ENCODE peak calls at places on chromosomes 1 and 21, in ten cellular contexts. R is NCI-H510A treated with DMSO at 0.1 percent for 48 hours; Y is breast epithelium; E is NCI-H460; K is stimulated activated CD8-positive, alpha-beta memory T cell treated with anti-CD3 and anti-CD28 coated beads, Interleukin-4, amount 100 ng/mL, for 4 hours; C is GM12892; W is head of caudate nucleus; G is astrocyte of the spinal cord; U is stimulated activated CD4-positive, alpha-beta T cell treated with anti-CD3 and anti-CD28 coated beads, TNF-alpha, amount 100 ng/mL, for 48 hours; V is M059J. H is an unnamed sample.

GRCh38 chr1:189500777-189501176 is 976.9 kb downstream of the BRINP3 start:
- DNase-seq in R (no peak), Y (no peak), E (no peak), K (no peak), C (no peak), W (no peak), G (peak; percentile 21), U (no peak), V (peak; percentile 1), H (no peak)

GRCh38 chr1:221740260-221740830 is 1.5 kb downstream of the DUSP10 start:
- DNase-seq in R (peak; percentile 54), Y (no peak), E (no peak), K (no peak), C (no peak), W (no peak), G (no peak), U (no peak), V (peak; percentile 27), H (no peak)

GRCh38 chr1:16206547-16207317 is 5.7 kb downstream of the ARHGEF19 start:
- DNase-seq in R (peak; percentile 99), Y (peak; percentile 97), E (peak; percentile 96), K (peak; percentile 71), C (peak; percentile 77), W (peak; percentile 88), G (peak; percentile 99), U (peak; percentile 88), V (peak; percentile 94), H (peak; percentile 99)

GRCh38 chr21:35738342-35738961 is 321.9 kb downstream of the SETD4 start:
- DNase-seq in R (no peak), Y (no peak), E (no peak), K (no peak), C (no peak), W (no peak), G (peak; percentile 85), U (no peak), V (peak; percentile 82), H (no peak)

GRCh38 chr1:81670286-81670685 is 130.4 kb upstream of the ADGRL2 start:
- DNase-seq in R (no peak), Y (no peak), E (peak; percentile 26), K (no peak), C (no peak), W (peak; percentile 30), G (peak; percentile 95), U (no peak), V (peak; percentile 96), H (peak; percentile 62)

GRCh38 chr1:71240656-71241055 is 159.8 kb upstream of the ZRANB2 start:
- DNase-seq in R (no peak), Y (no peak), E (no peak), K (no peak), C (no peak), W (no peak), G (no peak), U (no peak), V (no peak), H (no peak)

GRCh38 chr1:56149761-56150160 is 429.6 kb downstream of the PLPP3 start:
- DNase-seq in R (no peak), Y (no peak), E (no peak), K (no peak), C (no peak), W (no peak), G (no peak), U (no peak), V (no peak), H (no peak)

GRCh38 chr21:43906585-43907370 is 41.8 kb downstream of the AGPAT3 start:
- DNase-seq in R (no peak), Y (no peak), E (no peak), K (no peak), C (no peak), W (no peak), G (no peak), U (no peak), V (no peak), H (peak; percentile 72)

GRCh38 chr1:48003741-48004503 is 6.7 kb upstream of the TRABD2B start:
- DNase-seq in R (peak; percentile 16), Y (no peak), E (no peak), K (no peak), C (no peak), W (no peak), G (no peak), U (no peak), V (no peak), H (no peak)

GRCh38 chr1:157925419-157926166 is 67.9 kb upstream of the KIRREL1 start:
- DNase-seq in R (no peak), Y (no peak), E (no peak), K (no peak), C (no peak), W (no peak), G (no peak), U (no peak), V (no peak), H (no peak)

GRCh38 chr1:196361112-196361714 is 247.0 kb downstream of the KCNT2 start:
- DNase-seq in R (no peak), Y (no peak), E (no peak), K (no peak), C (no peak), W (no peak), G (no peak), U (no peak), V (peak; percentile 47), H (no peak)

GRCh38 chr1:28891256-28891655 is 23.1 kb upstream of the EPB41 start:
- DNase-seq in R (no peak), Y (no peak), E (no peak), K (no peak), C (no peak), W (no peak), G (no peak), U (no peak), V (no peak), H (no peak)

GRCh38 chr1:201039876-201040275 is 16.4 kb upstream of the KIF21B start:
- DNase-seq in R (no peak), Y (no peak), E (no peak), K (no peak), C (no peak), W (no peak), G (no peak), U (no peak), V (no peak), H (no peak)

GRCh38 chr1:60504206-60504868 is 430.8 kb upstream of the C1orf87 start:
- DNase-seq in R (no peak), Y (no peak), E (no peak), K (no peak), C (no peak), W (no peak), G (peak; percentile 43), U (no peak), V (no peak), H (no peak)

H was measured in suprapubic skin.